ENCODE peak calls at places on chromosomes 3 and 15, in five cellular contexts. T, V, I, C and B are unnamed samples.

GRCh38 chr3:53658613-53659193 is 164.3 kb downstream of the CACNA1D start:
- DNase-seq in V (no peak), C (no peak), I (no peak), T (no peak), B (no peak)

GRCh38 chr3:174931473-174931872 is 72.3 kb downstream of the NAALADL2 start:
- DNase-seq in C (no peak), V (no peak), T (no peak), I (no peak), B (no peak)

GRCh38 chr3:149621218-149622005 is 36.4 kb downstream of the WWTR1 start:
- DNase-seq in I (no peak), C (no peak), T (no peak), V (no peak), B (peak)

GRCh38 chr15:65077981-65078352 is 1.4 kb downstream of the KBTBD13 start:
- DNase-seq in C (peak), T (no peak), I (no peak), V (no peak), B (peak)

GRCh38 chr3:71111784-71112440 is 471.6 kb downstream of the FOXP1 start:
- DNase-seq in I (no peak), C (no peak), T (no peak), V (peak), B (peak)

GRCh38 chr15:39461536-39462140 is 119.2 kb upstream of the THBS1 start:
- DNase-seq in T (peak), V (no peak), I (no peak), C (peak), B (no peak)

GRCh38 chr3:70065666-70066253 is 66.2 kb downstream of the SAMMSON start:
- DNase-seq in I (peak), C (no peak), T (no peak), V (no peak), B (no peak)

GRCh38 chr3:189936210-189936609 is 184.5 kb downstream of the P3H2 start:
- DNase-seq in I (no peak), T (no peak), V (peak), C (no peak), B (no peak)

GRCh38 chr3:10635446-10636076 is 130.2 kb upstream of the ATP2B2 start:
- DNase-seq in C (no peak), I (no peak), V (no peak), T (no peak), B (no peak)

GRCh38 chr3:58691997-58692396 is 25.4 kb upstream of the FAM3D start:
- DNase-seq in I (no peak), C (no peak), T (no peak), V (no peak), B (no peak)

GRCh38 chr15:83837946-83838571 is 184.1 kb downstream of the ADAMTSL3 start:
- DNase-seq in T (no peak), I (peak), V (peak), C (no peak), B (peak)

GRCh38 chr15:60916032-60916673 is 312.9 kb downstream of the RORA start:
- DNase-seq in I (no peak), V (no peak), C (no peak), T (no peak), B (no peak)

DNA sequence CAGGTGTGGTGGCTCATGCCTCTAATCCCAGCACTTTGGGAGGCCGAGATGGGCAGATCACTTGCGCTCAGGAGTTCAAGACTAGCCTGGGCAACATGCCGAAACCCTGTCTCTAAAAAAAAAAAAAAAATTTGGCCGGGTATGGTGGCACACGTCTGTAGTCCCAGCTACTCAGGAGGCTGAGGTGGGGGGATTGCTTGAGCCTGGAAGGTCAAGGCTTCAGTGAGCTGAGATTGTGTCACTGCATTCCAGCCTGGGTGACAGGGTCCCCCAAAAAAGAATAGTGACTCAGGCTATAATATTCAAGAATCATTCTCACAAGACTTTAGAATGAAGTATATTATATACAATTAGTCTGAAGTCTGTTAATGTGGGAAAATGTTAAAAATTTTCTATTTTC is 70.5 kb upstream of the PLXND1 start:
- DNase-seq in V (no peak), T (no peak), I (no peak), C (no peak), B (no peak)
- H3K27ac ChIP-seq in V (no peak), T (no peak), I (no peak), C (no peak), B (no peak)

DNA sequence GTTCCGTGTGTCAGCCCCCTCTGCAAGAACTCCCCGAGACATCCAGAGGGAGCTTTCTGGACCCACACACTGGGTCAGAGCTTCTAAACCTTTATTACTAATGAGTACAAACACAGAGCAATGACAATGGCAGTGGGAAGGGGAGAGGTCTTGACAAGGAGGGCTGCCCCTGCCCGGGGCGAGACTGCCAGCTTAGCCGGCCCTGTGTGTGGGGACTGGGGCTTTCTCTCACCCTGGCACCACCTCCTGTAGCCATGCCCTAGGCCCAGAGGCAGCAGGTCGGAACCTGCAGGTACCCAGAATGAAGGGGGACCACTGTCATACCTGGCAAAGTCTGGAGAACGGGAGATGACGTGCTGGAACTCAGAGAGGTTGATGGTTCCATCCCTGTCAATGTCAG is 3.1 kb downstream of the CIB1 start:
- DNase-seq in C (no peak), T (no peak), V (no peak), I (no peak), B (no peak)
- TF ChIP-seq CTCF in C (no peak), T (no peak), V (no peak), I (no peak), B (no peak)

GRCh38 chr3:49513494-49514179 is 40.6 kb upstream of the BSN start:
- DNase-seq in T (no peak), I (no peak), V (no peak), C (no peak), B (no peak)
- H3K27ac ChIP-seq in T (no peak), I (no peak), V (no peak), C (no peak), B (no peak)

DNA sequence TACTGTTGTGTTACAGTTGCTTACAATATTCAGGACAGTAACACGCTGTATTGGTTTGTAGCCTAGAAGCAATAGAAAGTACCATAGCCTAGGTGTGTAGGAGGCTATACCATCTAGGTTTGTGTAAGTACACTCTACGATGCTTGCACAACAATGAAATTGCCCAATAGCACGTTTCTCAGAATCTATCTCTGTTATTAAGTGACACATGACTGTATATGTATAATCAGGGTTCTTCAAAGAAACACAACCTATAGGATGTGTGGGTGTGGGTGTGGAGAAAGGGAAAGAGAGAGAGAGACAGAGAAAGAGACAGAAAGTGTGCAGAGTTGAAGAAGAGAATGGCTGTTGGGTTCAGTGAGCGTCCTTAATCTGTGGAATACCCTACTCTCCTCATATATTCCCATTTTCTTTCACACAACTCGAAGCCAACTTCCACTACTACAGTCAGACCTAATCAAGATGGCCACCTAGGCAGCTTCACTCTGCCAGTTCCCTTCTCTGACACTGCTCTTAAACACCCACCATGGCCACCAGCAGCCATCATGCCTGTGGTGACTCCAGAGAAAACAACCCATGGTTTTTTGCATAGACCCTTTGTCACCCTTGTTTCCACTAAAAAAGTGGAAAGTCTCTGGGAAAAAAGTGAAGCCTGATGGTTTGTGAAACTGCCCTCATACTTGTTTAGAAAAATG is 5.8 kb upstream of the PPP4R2 start:
- DNase-seq in I (no peak), T (no peak), V (no peak), C (no peak), B (no peak)
- TF ChIP-seq CTCF in I (no peak), T (no peak), V (no peak), C (no peak), B (no peak)

DNA sequence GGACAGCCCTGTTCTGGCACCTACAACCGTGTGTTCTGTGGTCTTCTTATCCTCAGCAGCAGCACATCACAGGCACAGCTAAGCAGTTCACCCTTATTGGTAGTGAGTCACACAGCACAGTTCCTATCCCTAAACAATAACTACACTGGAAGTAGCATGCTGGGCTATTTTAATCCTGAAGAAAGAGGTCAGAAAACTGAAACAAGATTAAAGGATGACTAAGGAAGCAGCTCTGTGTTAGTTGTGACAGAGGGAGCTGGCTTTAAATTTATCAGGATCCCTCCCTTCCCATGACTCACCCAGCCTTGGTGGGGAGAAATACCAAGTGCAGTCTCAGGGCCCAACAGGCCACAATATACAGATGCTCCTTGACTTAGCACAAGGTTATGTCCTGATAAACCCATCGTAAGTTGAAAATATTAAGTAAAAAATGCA is 144.3 kb downstream of the ERC2 start:
- DNase-seq in T (no peak), C (no peak), V (peak), I (peak), B (peak)
- H3K27ac ChIP-seq in T (peak), C (no peak), V (no peak), I (no peak), B (peak)

DNA sequence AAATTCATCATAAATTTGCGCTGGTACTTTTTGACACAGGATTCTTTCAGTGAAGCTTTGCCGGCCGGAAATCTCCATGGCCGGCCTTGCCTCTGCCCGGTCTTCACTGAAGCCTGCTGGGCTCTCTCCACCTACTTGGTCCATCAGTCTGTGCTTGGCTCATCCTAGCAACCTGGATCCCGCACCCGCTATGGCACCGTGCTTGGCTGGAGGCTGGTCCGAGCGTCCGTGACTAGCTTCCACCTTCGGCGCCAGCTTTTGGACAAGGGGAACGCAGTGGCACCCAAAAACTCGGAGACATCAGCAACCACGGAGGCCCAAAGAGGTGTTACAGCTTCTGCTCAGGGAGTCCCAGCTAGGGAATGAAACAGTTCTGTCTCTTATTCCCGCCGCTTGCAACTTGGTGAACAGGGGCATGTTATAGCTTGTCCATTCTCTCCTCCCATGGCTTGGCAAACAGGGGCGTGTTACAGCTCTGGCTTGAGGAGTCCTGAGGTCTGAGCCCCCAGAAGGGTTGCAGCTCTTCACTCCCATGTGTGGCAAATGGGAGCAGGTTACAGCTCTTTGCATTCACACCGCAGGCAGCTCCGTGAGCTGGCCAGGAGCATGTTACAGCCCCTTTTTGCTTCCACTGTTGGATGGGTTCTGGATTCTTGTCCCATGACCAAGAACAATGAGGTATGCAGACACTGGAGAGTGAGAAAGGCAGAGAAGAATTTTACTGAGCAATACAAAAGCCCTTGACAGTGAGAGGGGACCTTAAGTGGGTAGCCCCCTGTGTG is 204.2 kb downstream of the DIPK2A start:
- DNase-seq in C (no peak), V (no peak), I (no peak), T (no peak), B (no peak)
- TF ChIP-seq CTCF in C (no peak), V (no peak), I (no peak), T (no peak), B (no peak)